ENCODE peak calls at places on chromosome 18, in four cellular contexts. Q, B, C and A are unnamed samples.

GRCh38 chr18:74604774-74605173 is 7.1 kb downstream of the ZNF407 start:
- DNase-seq in Q (no peak), B (no peak), C (no peak), A (no peak)

GRCh38 chr18:56060967-56061541 is 473.1 kb upstream of the TCF4 start:
- DNase-seq in Q (no peak), B (no peak), C (no peak), A (no peak)

GRCh38 chr18:57113783-57114465 is 33.0 kb upstream of the BOD1L2 start:
- DNase-seq in Q (no peak), B (no peak), C (no peak), A (no peak)

GRCh38 chr18:10141559-10141958 is 227.7 kb downstream of the VAPA start:
- DNase-seq in Q (no peak), B (no peak), C (no peak), A (no peak)

GRCh38 chr18:66994790-66995189 is 390.9 kb upstream of the CDH19 start:
- DNase-seq in Q (no peak), B (no peak), C (no peak), A (no peak)

GRCh38 chr18:8987250-8987649 is 115.2 kb upstream of the NDUFV2 start:
- DNase-seq in Q (no peak), B (no peak), C (no peak), A (no peak)

GRCh38 chr18:55633032-55633431 is 45.0 kb upstream of the TCF4 start:
- DNase-seq in Q (no peak), B (no peak), C (no peak), A (no peak)

GRCh38 chr18:25230658-25231326 is 121.2 kb downstream of the ZNF521 start:
- DNase-seq in Q (no peak), B (peak; percentile 47), C (no peak), A (no peak)

GRCh38 chr18:5464241-5464640 is 79.6 kb downstream of the EPB41L3 start:
- DNase-seq in Q (no peak), B (no peak), C (no peak), A (no peak)

GRCh38 chr18:61824733-61825363 is 68.0 kb downstream of the RNF152 start:
- DNase-seq in Q (no peak), B (no peak), C (no peak), A (no peak)

GRCh38 chr18:66966171-66966570 is 362.3 kb upstream of the CDH19 start:
- DNase-seq in Q (no peak), B (no peak), C (no peak), A (no peak)

GRCh38 chr18:56284319-56284718 is 354.1 kb downstream of the TXNL1 start:
- DNase-seq in Q (no peak), B (no peak), C (no peak), A (no peak)

GRCh38 chr18:13415736-13416135 is 197.2 kb downstream of the LDLRAD4 start:
- DNase-seq in Q (no peak), B (no peak), C (no peak), A (no peak)